ENCODE peak calls at places on chromosomes 5 and 9, in nine cellular contexts. I is esophagus muscularis mucosa, J is transverse colon, E is HepG2, Z is breast epithelium, B is HCT116, C is stomach, H is suprapubic skin, V is spleen. M is an unnamed sample.

GRCh38 chr5:117623042-117623815 is 1048.6 kb upstream of the SEMA6A start:
- DNase-seq in I (no peak), C (no peak), B (no peak), H (no peak), J (no peak), V (no peak), Z (no peak), E (no peak), M (no peak)

GRCh38 chr5:76331139-76331538 is 71.9 kb upstream of the IQGAP2 start:
- DNase-seq in J (no peak), B (no peak), I (no peak), V (no peak), Z (no peak), H (no peak), E (no peak), C (no peak), M (no peak)

GRCh38 chr5:179343902-179344300 is 1.4 kb downstream of the ADAMTS2 start:
- DNase-seq in H (no peak), C (no peak), V (peak), E (no peak), Z (no peak), B (no peak), I (no peak), J (peak), M (no peak)

GRCh38 chr9:87518702-87519335 is 21.2 kb downstream of the DAPK1 start:
- DNase-seq in Z (no peak), B (no peak), J (peak), C (peak), I (peak), V (no peak), H (no peak), E (no peak), M (peak)

GRCh38 chr9:4855861-4856260 is 63.1 kb downstream of the RCL1 start:
- DNase-seq in E (no peak), B (no peak), Z (no peak), H (no peak), V (no peak), I (no peak), C (no peak), J (peak), M (peak)

GRCh38 chr9:91197232-91198181 is 164.2 kb downstream of the AUH start:
- DNase-seq in C (peak), B (peak), Z (peak), I (peak), E (peak), J (peak), H (peak), V (no peak), M (peak)

GRCh38 chr5:157306690-157307089 is 40.8 kb downstream of the CYFIP2 start:
- DNase-seq in E (no peak), I (no peak), V (no peak), C (no peak), J (no peak), B (no peak), H (no peak), Z (no peak), M (no peak)

GRCh38 chr5:159359408-159359807 is 29.1 kb upstream of the IL12B start:
- DNase-seq in H (no peak), I (no peak), B (no peak), E (no peak), V (no peak), Z (no peak), C (no peak), J (no peak), M (no peak)

GRCh38 chr5:172605466-172605865 is 35.6 kb upstream of the NEURL1B start:
- DNase-seq in E (no peak), B (no peak), J (no peak), H (no peak), V (no peak), C (no peak), Z (no peak), I (no peak), M (no peak)

GRCh38 chr5:79209505-79209904 is 26.4 kb upstream of the JMY start:
- DNase-seq in Z (no peak), C (no peak), H (peak), E (no peak), I (no peak), V (no peak), B (no peak), J (no peak), M (no peak)

DNA sequence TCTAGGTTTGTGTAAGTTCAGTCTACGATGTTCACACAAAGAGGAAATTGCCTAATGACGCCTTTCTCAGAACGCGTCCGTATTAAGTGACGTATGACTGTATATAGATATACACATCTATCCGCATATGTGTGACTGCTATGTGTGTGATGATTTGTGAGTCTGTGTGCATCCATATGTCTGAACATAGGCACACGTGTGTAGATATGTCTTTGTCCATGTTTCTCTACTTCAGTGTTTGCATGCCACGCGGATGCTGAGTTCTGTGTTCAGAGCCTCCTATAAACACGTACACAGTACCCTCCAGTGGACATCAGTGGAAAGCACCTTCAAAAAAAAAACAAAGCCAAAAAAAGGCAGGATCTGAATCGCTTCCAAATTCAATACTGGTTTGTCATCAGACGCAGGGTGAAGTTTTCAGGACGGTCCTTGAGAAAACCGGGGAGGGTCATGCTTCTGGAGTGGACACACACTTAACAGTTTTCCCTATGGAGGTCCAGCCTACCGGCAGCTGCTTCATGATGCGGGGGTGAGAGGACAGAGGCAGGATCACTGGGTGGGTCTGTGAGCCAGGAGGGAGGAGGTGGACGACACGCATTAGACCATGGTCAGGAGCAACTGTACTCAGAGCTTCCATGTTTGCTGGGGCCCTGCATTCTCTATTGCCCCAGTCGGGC is 29.5 kb upstream of the ALDH1B1 start:
- DNase-seq in C (peak), E (peak), B (peak), Z (peak), I (no peak), H (peak), V (no peak), J (peak), M (no peak)
- TF ChIP-seq POLR2AphosphoS5 in C (peak), E (no peak), B (no peak), Z (no peak), I (peak), H (no peak), V (no peak), J (no peak), M (peak)

GRCh38 chr5:139650031-139650688 is 2.0 kb downstream of the CXXC5 start:
- DNase-seq in H (no peak), I (no peak), V (peak), Z (no peak), C (peak), J (peak), B (no peak), E (no peak), M (peak)
- TF ChIP-seq POLR2A in H (no peak), I (no peak), V (no peak), Z (no peak), C (no peak), J (no peak), B (no peak), E (no peak), M (no peak)

GRCh38 chr5:173984218-173984617 is 4.8 kb upstream of the C5orf47 start:
- DNase-seq in Z (no peak), C (no peak), B (peak), J (no peak), V (no peak), H (no peak), E (peak), I (no peak), M (no peak)

DNA sequence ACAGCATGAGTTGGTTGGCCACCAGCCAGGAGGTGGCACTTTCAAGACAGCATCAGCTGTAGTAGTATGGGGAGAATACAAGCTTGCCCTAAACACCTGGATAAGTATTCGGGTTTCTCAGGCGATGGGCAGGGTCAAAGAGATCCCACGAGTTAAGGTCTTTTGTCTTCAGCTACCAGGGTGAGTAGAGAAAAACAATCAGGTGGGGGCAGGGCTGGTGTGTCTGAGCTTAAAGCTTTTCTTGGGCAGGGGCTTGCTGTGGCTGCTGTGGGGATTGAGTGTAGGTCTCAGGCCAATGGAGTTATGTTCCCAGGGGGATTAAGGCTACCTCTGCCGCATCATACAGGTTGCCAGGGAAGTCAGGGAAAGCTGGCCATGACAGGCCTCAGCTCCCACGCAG is 7.6 kb upstream of the C5orf47 start:
- DNase-seq in V (no peak), Z (no peak), I (no peak), J (no peak), C (no peak), B (no peak), E (no peak), H (no peak), M (no peak)
- H3K4me3 ChIP-seq in V (no peak), Z (no peak), I (no peak), J (no peak), C (no peak), B (no peak), E (no peak), H (no peak), M (no peak)

GRCh38 chr5:7364226-7364875 is 31.6 kb upstream of the ADCY2 start:
- DNase-seq in B (no peak), Z (no peak), C (no peak), E (no peak), V (no peak), H (no peak), J (no peak), I (no peak), M (no peak)

GRCh38 chr5:7361593-7361992 is 34.3 kb upstream of the ADCY2 start:
- DNase-seq in Z (no peak), C (no peak), I (no peak), B (no peak), V (no peak), J (no peak), H (no peak), E (no peak), M (no peak)

GRCh38 chr5:7367780-7368179 is 28.2 kb upstream of the ADCY2 start:
- DNase-seq in V (no peak), B (no peak), J (no peak), I (no peak), H (no peak), Z (no peak), C (no peak), E (no peak), M (no peak)

GRCh38 chr5:7363067-7363677 is 32.8 kb upstream of the ADCY2 start:
- DNase-seq in H (no peak), E (no peak), I (no peak), Z (no peak), J (no peak), B (no peak), V (no peak), C (no peak), M (no peak)
- TF ChIP-seq POLR2AphosphoS5 in H (no peak), E (no peak), I (no peak), Z (no peak), J (no peak), B (no peak), V (no peak), C (no peak), M (no peak)

GRCh38 chr5:42962139-42962538 is 78.0 kb downstream of the ANXA2R start:
- DNase-seq in V (no peak), I (no peak), J (no peak), C (no peak), E (no peak), Z (no peak), H (no peak), B (no peak), M (no peak)
- TF ChIP-seq POLR2A in V (no peak), I (no peak), J (no peak), C (no peak), E (no peak), Z (no peak), H (no peak), B (no peak), M (no peak)

GRCh38 chr5:101473483-101473882 is 570.4 kb upstream of the ST8SIA4 start:
- DNase-seq in E (no peak), C (no peak), B (no peak), V (no peak), J (no peak), Z (no peak), I (no peak), H (no peak), M (no peak)
- H3K4me3 ChIP-seq in E (no peak), C (no peak), B (no peak), V (no peak), J (no peak), Z (no peak), I (no peak), H (no peak), M (no peak)

DNA sequence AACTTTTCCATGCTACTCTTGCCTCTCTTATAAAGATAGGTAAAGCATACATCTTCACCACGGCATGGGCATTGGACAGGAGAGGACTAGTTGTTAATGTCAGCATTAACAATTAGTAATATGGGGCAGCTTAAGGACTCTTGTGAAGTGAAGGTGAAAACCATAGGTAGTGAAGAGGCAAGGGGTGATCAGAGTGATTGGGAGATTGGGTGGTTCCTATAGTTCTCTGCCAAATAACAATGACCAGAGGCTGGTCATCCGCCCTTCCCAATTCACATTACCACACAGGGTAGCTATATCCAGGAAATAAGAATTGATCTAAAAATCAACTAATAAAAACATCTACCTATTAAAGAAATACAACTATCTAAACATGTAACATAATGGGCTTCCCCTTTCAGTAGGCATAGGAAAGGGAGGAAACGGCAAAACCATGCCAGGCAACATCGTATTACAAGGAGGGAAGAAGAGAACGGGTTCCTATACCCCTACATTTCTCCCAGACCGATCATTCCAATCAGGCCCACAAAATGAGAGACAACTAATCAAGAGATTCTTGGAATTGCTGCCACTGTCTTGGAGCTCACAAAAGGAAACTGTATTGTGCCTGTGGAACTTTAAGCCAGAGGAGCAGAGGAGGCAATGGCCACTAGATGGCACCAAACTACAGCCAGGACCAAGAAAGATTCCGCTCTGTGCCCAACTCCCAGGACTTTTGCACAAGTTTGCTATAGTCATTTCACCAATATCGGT is 121.6 kb downstream of the FBXL17 start:
- DNase-seq in B (peak), C (peak), H (no peak), J (peak), E (peak), I (no peak), Z (peak), V (peak), M (peak)
- TF ChIP-seq POLR2AphosphoS5 in B (no peak), C (no peak), H (no peak), J (no peak), E (no peak), I (no peak), Z (no peak), V (no peak), M (no peak)

GRCh38 chr5:135222771-135223170 is 176.3 kb downstream of the MACROH2A1 start:
- DNase-seq in J (no peak), H (peak), B (no peak), V (peak), E (no peak), I (no peak), C (peak), Z (no peak), M (peak)

GRCh38 chr5:135222171-135222681 is 176.8 kb downstream of the MACROH2A1 start:
- DNase-seq in H (peak), C (peak), E (no peak), Z (peak), B (peak), I (peak), V (peak), J (peak), M (peak)

GRCh38 chr5:135221187-135221473 is 177.9 kb downstream of the MACROH2A1 start:
- DNase-seq in E (no peak), B (no peak), I (peak), C (peak), H (peak), Z (no peak), V (peak), J (no peak), M (peak)

GRCh38 chr5:135220394-135221186 is 178.4 kb downstream of the MACROH2A1 start:
- DNase-seq in C (peak), B (no peak), Z (peak), J (no peak), E (no peak), V (peak), I (peak), H (peak), M (no peak)

GRCh38 chr5:135221696-135222095 is 177.3 kb downstream of the MACROH2A1 start:
- DNase-seq in Z (peak), H (peak), E (no peak), V (peak), I (peak), B (no peak), C (peak), J (no peak), M (no peak)
- TF ChIP-seq POLR2A in Z (no peak), H (no peak), E (no peak), V (no peak), I (no peak), B (no peak), C (no peak), J (no peak), M (no peak)

DNA sequence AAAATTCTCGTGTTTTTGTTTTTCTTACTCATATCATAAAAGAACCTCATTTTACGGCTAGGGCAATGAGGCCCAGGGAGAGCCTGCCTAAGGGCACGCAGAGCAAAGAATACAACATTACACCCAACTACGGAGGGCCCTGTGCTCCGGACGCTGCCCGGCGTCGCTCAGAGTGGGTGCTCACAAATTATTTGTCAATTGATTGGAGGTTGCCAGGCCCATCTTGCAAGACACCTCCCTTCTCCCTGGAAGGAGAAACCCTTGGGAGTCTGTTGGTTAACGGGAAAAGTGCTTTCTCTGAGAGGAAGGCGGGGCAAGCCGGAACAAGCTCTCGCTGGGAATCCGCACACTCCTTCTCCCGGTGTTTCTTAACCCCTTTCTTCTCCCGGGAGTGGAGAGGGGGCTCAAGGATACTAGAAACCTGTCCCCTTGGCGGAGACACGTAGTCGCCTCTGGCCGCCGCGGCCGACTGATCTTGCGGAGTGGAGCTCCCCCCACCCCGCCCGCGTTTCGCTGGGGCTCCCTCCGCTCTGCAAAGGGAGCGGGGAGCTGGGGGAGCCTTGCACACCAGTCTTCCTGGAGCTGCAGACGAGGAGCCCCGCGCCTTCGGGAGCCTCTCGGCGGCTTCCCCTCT is 599.3 kb upstream of the SGCD start:
- DNase-seq in V (peak), C (no peak), H (no peak), J (no peak), I (no peak), B (no peak), E (no peak), Z (no peak), M (no peak)
- H3K4me3 ChIP-seq in V (peak), C (peak), H (peak), J (no peak), I (peak), B (no peak), E (no peak), Z (peak), M (peak)

M was measured in sigmoid colon.